ENCODE peak calls at places on chromosomes 3 and 15, in seven cellular contexts. B is nucleus accumbens; U is activated CD8-positive, alpha-beta memory T cell treated with anti-CD3 and anti-CD28 coated beads for 4 hours; P is GM13976; E is mesothelial cell of epicardium; Z is posterior cingulate gyrus; K is A549. J is an unnamed sample.

GRCh38 chr3:40306336-40306735 is 3.2 kb upstream of the EIF1B start:
- DNase-seq in B (no peak), U (no peak), P (no peak), E (no peak), Z (no peak), K (no peak), J (no peak)

GRCh38 chr3:152298393-152299242 is 29.9 kb downstream of the MBNL1 start:
- DNase-seq in B (peak), U (no peak), P (peak), E (peak), Z (no peak), K (peak), J (peak)

GRCh38 chr3:45583021-45583851 is 11.3 kb upstream of the LIMD1 start:
- DNase-seq in B (peak), U (no peak), P (no peak), E (no peak), Z (peak), K (no peak), J (peak)

GRCh38 chr3:149657458-149657795 is 398 bp downstream of the WWTR1 start:
- DNase-seq in B (no peak), U (no peak), P (no peak), E (peak), Z (no peak), K (peak), J (no peak)

GRCh38 chr3:161221881-161222600 is 930 bp downstream of the NMD3 start:
- DNase-seq in B (no peak), U (no peak), P (no peak), E (no peak), Z (no peak), K (no peak), J (no peak)

GRCh38 chr3:127419641-127420354 is 132.0 kb upstream of the PRR20G start:
- DNase-seq in B (no peak), U (no peak), P (peak), E (no peak), Z (no peak), K (no peak), J (no peak)

GRCh38 chr3:16026753-16027152 is 147.7 kb upstream of the GALNT15 start:
- DNase-seq in B (no peak), U (no peak), P (no peak), E (no peak), Z (no peak), K (no peak), J (no peak)

GRCh38 chr3:52019352-52020080 is 23.8 kb upstream of the RPL29 start:
- DNase-seq in B (no peak), U (no peak), P (no peak), E (no peak), Z (no peak), K (no peak), J (no peak)

GRCh38 chr3:17195856-17196604 is 311.3 kb downstream of the PLCL2 start:
- DNase-seq in B (no peak), U (no peak), P (peak), E (no peak), Z (no peak), K (no peak), J (no peak)

GRCh38 chr3:95235916-95236315 is 1173.1 kb downstream of the NSUN3 start:
- DNase-seq in B (peak), U (no peak), P (no peak), E (no peak), Z (peak), K (no peak), J (no peak)

GRCh38 chr3:189967254-189967865 is 153.3 kb downstream of the P3H2 start:
- DNase-seq in B (no peak), U (no peak), P (peak), E (no peak), Z (no peak), K (peak), J (no peak)

GRCh38 chr15:48469271-48469670 is 138.0 kb downstream of the DUT start:
- DNase-seq in B (no peak), U (no peak), P (no peak), E (no peak), Z (no peak), K (no peak), J (no peak)

GRCh38 chr15:69119692-69120395 is 40.6 kb upstream of the GLCE start:
- DNase-seq in B (no peak), U (no peak), P (no peak), E (no peak), Z (no peak), K (no peak), J (no peak)

GRCh38 chr3:41195970-41196369 is 3.3 kb upstream of the CTNNB1 start:
- DNase-seq in B (no peak), U (no peak), P (no peak), E (no peak), Z (no peak), K (no peak), J (no peak)

GRCh38 chr3:123385072-123385471 is 63.8 kb downstream of the ADCY5 start:
- DNase-seq in B (no peak), U (no peak), P (no peak), E (no peak), Z (no peak), K (no peak), J (no peak)

GRCh38 chr15:45827275-45827674 is 192.4 kb downstream of the SQOR start:
- DNase-seq in B (no peak), U (no peak), P (no peak), E (no peak), Z (no peak), K (no peak), J (no peak)

GRCh38 chr15:32718822-32719716 is 1.3 kb downstream of the GREM1 start:
- DNase-seq in B (no peak), U (no peak), P (peak), E (no peak), Z (no peak), K (peak), J (no peak)

GRCh38 chr3:78867409-78868372 is 900.1 kb downstream of the ROBO1 start:
- DNase-seq in B (no peak), U (no peak), P (no peak), E (no peak), Z (no peak), K (no peak), J (no peak)

GRCh38 chr15:78374436-78375393 is 34.6 kb downstream of the CRABP1 start:
- DNase-seq in B (no peak), U (no peak), P (no peak), E (no peak), Z (no peak), K (peak), J (no peak)

GRCh38 chr3:101677436-101678286 is 729 bp upstream of the ZBTB11 start:
- DNase-seq in B (no peak), U (no peak), P (no peak), E (no peak), Z (no peak), K (no peak), J (no peak)

GRCh38 chr3:126377211-126377610 is 17.5 kb upstream of the CFAP100 start:
- DNase-seq in B (no peak), U (no peak), P (no peak), E (no peak), Z (no peak), K (no peak), J (no peak)

GRCh38 chr15:90286678-90287077 is 21.2 kb downstream of the NGRN start:
- DNase-seq in B (no peak), U (no peak), P (peak), E (no peak), Z (no peak), K (peak), J (no peak)

GRCh38 chr15:95111969-95112368 is 880.6 kb downstream of the MCTP2 start:
- DNase-seq in B (no peak), U (no peak), P (no peak), E (no peak), Z (no peak), K (no peak), J (no peak)

GRCh38 chr3:14494973-14495300 is 45.2 kb downstream of the GRIP2 start:
- DNase-seq in B (no peak), U (no peak), P (no peak), E (no peak), Z (no peak), K (no peak), J (no peak)

GRCh38 chr3:128804817-128805166 is 74.6 kb upstream of the ACAD9 start:
- DNase-seq in B (no peak), U (no peak), P (no peak), E (no peak), Z (no peak), K (no peak), J (no peak)

GRCh38 chr3:8503461-8503860 is 1.8 kb downstream of the LMCD1 start:
- DNase-seq in B (no peak), U (no peak), P (no peak), E (no peak), Z (no peak), K (no peak), J (no peak)

GRCh38 chr3:82505079-82505756 is 743.8 kb upstream of the GBE1 start:
- DNase-seq in B (no peak), U (no peak), P (no peak), E (no peak), Z (no peak), K (no peak), J (no peak)

GRCh38 chr3:72492240-72492639 is 356.0 kb downstream of the SHQ1 start:
- DNase-seq in B (no peak), U (no peak), P (no peak), E (no peak), Z (no peak), K (no peak), J (peak)